ENCODE peak calls at places on chromosomes 12 and 14, in six cellular contexts. One of them, this sample, is unnamed. For H3K27me3, H3K36me3 and H3K79me2, the result is how much of the 10 kb centered on the place peaks cover.

GRCh38 chr14:63426838-63427237 is 108.1 kb upstream of the GPHB5 start:
- DNase-seq in K562: no peak
- DNase-seq in MM.1S: no peak
- DNase-seq in GM23248: no peak
- DNase-seq in neural progenitor cell: no peak
- DNase-seq in DND-41: no peak
- DNase-seq in this sample: no peak

GRCh38 chr14:21024668-21025373 is at the start of gene NDRG2:
- DNase-seq in K562: peak
- DNase-seq in MM.1S: peak
- DNase-seq in GM23248: peak
- DNase-seq in neural progenitor cell: peak
- DNase-seq in DND-41: peak
- DNase-seq in this sample: no peak

GRCh38 chr12:46373303-46374182 is 970 bp upstream of the SLC38A2 start:
- DNase-seq in K562: peak
- DNase-seq in MM.1S: peak
- DNase-seq in GM23248: peak
- DNase-seq in neural progenitor cell: peak
- DNase-seq in DND-41: peak
- DNase-seq in this sample: no peak

GRCh38 chr12:70828391-70828790 is 92.1 kb downstream of the PTPRR start:
- DNase-seq in K562: no peak
- DNase-seq in MM.1S: no peak
- DNase-seq in GM23248: peak
- DNase-seq in neural progenitor cell: no peak
- DNase-seq in DND-41: no peak
- DNase-seq in this sample: no peak

GRCh38 chr12:65147312-65147905 is 22.0 kb upstream of the LEMD3 start:
- DNase-seq in K562: no peak
- DNase-seq in MM.1S: no peak
- DNase-seq in GM23248: no peak
- DNase-seq in neural progenitor cell: no peak
- DNase-seq in DND-41: no peak
- DNase-seq in this sample: no peak

GRCh38 chr14:52033131-52033642 is 35.7 kb downstream of the NID2 start:
- DNase-seq in K562: no peak
- DNase-seq in MM.1S: no peak
- DNase-seq in GM23248: peak
- DNase-seq in neural progenitor cell: peak
- DNase-seq in DND-41: no peak
- DNase-seq in this sample: no peak

GRCh38 chr12:119989619-119990381 is 764 bp downstream of the BICDL1 start:
- DNase-seq in K562: peak
- DNase-seq in MM.1S: peak
- DNase-seq in GM23248: peak
- DNase-seq in neural progenitor cell: peak
- DNase-seq in DND-41: peak
- DNase-seq in this sample: peak

GRCh38 chr14:69324341-69324931 is 64.5 kb downstream of the GALNT16 start:
- DNase-seq in K562: no peak
- DNase-seq in MM.1S: no peak
- DNase-seq in GM23248: no peak
- DNase-seq in neural progenitor cell: no peak
- DNase-seq in DND-41: no peak
- DNase-seq in this sample: no peak

GRCh38 chr14:34062353-34062973 is 111.6 kb upstream of the EGLN3 start:
- DNase-seq in K562: no peak
- DNase-seq in MM.1S: no peak
- DNase-seq in GM23248: no peak
- DNase-seq in neural progenitor cell: no peak
- DNase-seq in DND-41: no peak
- DNase-seq in this sample: no peak

GRCh38 chr14:50025776-50026175 is 90.6 kb downstream of the VCPKMT start:
- DNase-seq in K562: no peak
- DNase-seq in MM.1S: no peak
- DNase-seq in GM23248: no peak
- DNase-seq in neural progenitor cell: no peak
- DNase-seq in DND-41: peak
- DNase-seq in this sample: no peak

GRCh38 chr12:25252946-25253345 is 2.2 kb upstream of the KRAS start:
- DNase-seq in K562: no peak
- DNase-seq in MM.1S: no peak
- DNase-seq in GM23248: no peak
- DNase-seq in neural progenitor cell: no peak
- DNase-seq in DND-41: no peak
- DNase-seq in this sample: peak

GRCh38 chr12:101485015-101485414 is 9.9 kb downstream of the SPIC start:
- DNase-seq in K562: no peak
- DNase-seq in MM.1S: no peak
- DNase-seq in GM23248: peak
- DNase-seq in neural progenitor cell: no peak
- DNase-seq in DND-41: no peak
- DNase-seq in this sample: no peak

GRCh38 chr14:84252706-84253105 is 1277.2 kb upstream of the FLRT2 start:
- DNase-seq in K562: no peak
- DNase-seq in MM.1S: no peak
- DNase-seq in GM23248: no peak
- DNase-seq in neural progenitor cell: no peak
- DNase-seq in DND-41: no peak
- DNase-seq in this sample: no peak

GRCh38 chr12:28110329-28110728 is 79.9 kb upstream of the CCDC91 start:
- DNase-seq in K562: no peak
- DNase-seq in MM.1S: no peak
- DNase-seq in GM23248: no peak
- DNase-seq in neural progenitor cell: peak
- DNase-seq in DND-41: no peak
- DNase-seq in this sample: no peak

GRCh38 chr14:77055981-77056380 is 27.5 kb upstream of the IRF2BPL start:
- DNase-seq in K562: no peak
- DNase-seq in MM.1S: no peak
- DNase-seq in GM23248: no peak
- DNase-seq in neural progenitor cell: no peak
- DNase-seq in DND-41: no peak
- DNase-seq in this sample: no peak

DNA sequence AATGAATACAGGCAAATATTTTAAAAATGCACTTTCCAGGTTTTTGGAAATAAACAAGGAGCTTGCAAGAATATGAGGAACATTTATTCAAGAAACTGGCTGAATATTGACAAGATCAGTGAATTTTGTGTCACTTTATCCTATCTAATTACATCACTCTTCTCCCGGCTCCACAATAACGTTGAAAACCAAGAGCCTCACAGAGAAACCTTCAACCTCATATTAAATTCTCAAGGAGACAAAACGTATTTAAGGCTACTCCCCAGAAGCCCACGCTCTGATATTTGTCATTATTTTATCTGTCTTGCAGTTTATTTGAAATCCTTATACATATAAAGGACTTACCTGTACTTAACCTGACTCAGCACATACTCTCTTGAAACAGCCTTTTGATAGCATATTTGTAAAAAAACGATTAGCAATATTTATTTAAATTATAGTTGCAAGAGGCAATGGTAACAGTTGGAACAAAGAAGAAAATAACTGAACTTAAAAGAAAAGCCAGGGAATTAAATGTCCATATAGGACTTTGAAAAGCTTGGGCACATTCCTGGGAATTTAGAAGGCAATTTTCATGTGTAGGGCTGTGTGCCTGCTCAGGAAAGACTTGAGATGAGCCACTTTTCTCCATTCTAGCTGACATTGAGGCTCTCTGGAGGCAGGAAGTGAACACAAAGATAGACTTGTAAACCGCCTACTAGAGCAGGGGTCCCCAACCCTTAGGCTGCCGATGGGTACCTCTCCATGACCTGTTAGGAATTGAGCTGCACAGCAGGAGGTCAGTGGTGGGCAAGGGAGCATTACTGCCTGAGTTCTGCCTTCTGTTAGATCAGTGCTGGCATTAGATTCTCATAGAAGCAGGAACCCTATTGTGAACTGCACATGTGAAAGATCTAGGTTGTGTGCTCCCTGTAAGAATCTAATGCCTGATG is 636.4 kb downstream of the SLC16A7 start:
- DNase-seq in K562: no peak
- DNase-seq in MM.1S: no peak
- DNase-seq in GM23248: no peak
- DNase-seq in neural progenitor cell: no peak
- DNase-seq in DND-41: no peak
- DNase-seq in this sample: no peak
- H3K27me3 ChIP-seq in K562: under half
- H3K27me3 ChIP-seq in MM.1S: under half
- H3K27me3 ChIP-seq in GM23248: under half
- H3K27me3 ChIP-seq in neural progenitor cell: under half
- H3K27me3 ChIP-seq in DND-41: under half
- H3K27me3 ChIP-seq in this sample: under half

DNA sequence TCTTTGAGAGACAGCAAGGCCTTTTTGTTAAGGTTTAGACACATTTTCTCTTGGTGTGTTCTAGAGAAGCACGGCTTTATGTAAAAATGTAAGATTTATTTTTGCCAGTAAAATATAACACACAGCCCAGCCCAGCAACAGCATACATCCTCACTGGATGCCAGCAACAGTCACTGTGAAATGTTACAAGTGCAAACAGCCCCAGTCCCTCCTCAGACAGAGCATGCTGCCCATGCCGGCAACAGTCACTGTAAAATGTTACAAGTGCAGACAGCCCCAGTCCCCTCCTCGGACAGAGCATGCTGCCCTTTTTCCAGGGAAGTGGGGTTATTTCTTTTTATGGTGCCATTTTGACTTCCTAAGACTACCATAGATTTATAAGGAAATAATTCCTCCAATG is 207.6 kb downstream of the CHST11 start:
- DNase-seq in K562: no peak
- DNase-seq in MM.1S: no peak
- DNase-seq in GM23248: no peak
- DNase-seq in neural progenitor cell: no peak
- DNase-seq in DND-41: no peak
- DNase-seq in this sample: no peak
- H3K36me3 ChIP-seq in K562: under half
- H3K36me3 ChIP-seq in MM.1S: under half
- H3K36me3 ChIP-seq in GM23248: under half
- H3K36me3 ChIP-seq in neural progenitor cell: under half
- H3K36me3 ChIP-seq in DND-41: half or more
- H3K36me3 ChIP-seq in this sample: under half

DNA sequence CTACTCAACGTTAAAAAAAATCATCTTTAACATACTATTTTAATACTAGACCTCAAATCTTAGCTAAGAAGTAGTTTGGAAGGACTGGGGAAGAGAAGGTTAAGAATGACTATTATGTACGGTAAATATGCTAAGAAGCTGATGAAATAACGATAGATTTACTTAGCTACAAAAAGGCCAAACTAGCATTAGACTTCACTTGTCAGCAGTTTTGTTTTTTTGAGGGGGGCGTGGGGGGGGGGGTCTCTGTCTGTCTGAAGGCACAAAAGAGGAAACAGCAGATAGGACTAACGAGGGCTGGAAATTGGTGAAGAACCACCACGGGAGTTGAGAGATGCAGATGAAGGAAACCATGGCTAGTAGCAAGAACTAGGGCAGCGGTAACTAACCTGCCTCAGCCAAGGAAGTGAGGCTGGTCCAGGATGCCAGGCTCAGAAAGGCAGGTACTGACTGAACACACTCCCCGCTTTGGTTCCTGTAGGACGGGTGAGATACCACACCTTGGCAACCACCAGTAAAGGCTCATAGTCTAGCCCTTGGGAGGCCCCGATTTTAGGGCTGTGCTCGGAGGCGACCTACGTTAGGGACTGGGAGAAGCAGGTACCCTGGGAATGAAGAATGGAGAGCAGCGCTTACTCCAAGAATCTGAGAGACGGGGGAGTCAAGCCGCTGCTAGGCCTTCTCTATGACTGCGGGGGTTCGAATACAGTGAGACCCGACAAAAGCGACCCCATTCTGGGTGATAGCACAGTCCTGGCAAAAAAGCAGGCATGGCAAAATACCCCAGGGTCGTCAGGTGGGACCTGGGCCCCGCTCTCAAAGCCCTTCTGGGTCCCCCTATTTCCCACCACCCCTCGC is 675 bp downstream of the NEDD8 start:
- DNase-seq in K562: peak
- DNase-seq in MM.1S: no peak
- DNase-seq in GM23248: peak
- DNase-seq in neural progenitor cell: no peak
- DNase-seq in DND-41: no peak
- DNase-seq in this sample: peak
- H3K79me2 ChIP-seq in K562: under half
- H3K79me2 ChIP-seq in MM.1S: under half
- H3K79me2 ChIP-seq in GM23248: half or more
- H3K79me2 ChIP-seq in neural progenitor cell: half or more
- H3K79me2 ChIP-seq in DND-41: half or more
- H3K79me2 ChIP-seq in this sample: half or more

GRCh38 chr12:123860369-123860768 is 98.3 kb downstream of the DNAH10 start:
- DNase-seq in K562: no peak
- DNase-seq in MM.1S: no peak
- DNase-seq in GM23248: no peak
- DNase-seq in neural progenitor cell: no peak
- DNase-seq in DND-41: no peak
- DNase-seq in this sample: no peak
- H3K27me3 ChIP-seq in K562: under half
- H3K27me3 ChIP-seq in MM.1S: under half
- H3K27me3 ChIP-seq in GM23248: under half
- H3K27me3 ChIP-seq in neural progenitor cell: under half
- H3K27me3 ChIP-seq in DND-41: under half
- H3K27me3 ChIP-seq in this sample: under half

GRCh38 chr12:93427779-93428564 is 13.8 kb downstream of the UBE2N start:
- DNase-seq in K562: no peak
- DNase-seq in MM.1S: no peak
- DNase-seq in GM23248: peak
- DNase-seq in neural progenitor cell: no peak
- DNase-seq in DND-41: no peak
- DNase-seq in this sample: no peak
- H3K36me3 ChIP-seq in K562: under half
- H3K36me3 ChIP-seq in MM.1S: under half
- H3K36me3 ChIP-seq in GM23248: under half
- H3K36me3 ChIP-seq in neural progenitor cell: under half
- H3K36me3 ChIP-seq in DND-41: under half
- H3K36me3 ChIP-seq in this sample: under half

GRCh38 chr14:30558675-30559555 is at the start of gene G2E3:
- DNase-seq in K562: peak
- DNase-seq in MM.1S: peak
- DNase-seq in GM23248: peak
- DNase-seq in neural progenitor cell: peak
- DNase-seq in DND-41: peak
- DNase-seq in this sample: peak

GRCh38 chr14:30558362-30558674 is 640 bp upstream of the G2E3 start:
- DNase-seq in K562: no peak
- DNase-seq in MM.1S: no peak
- DNase-seq in GM23248: no peak
- DNase-seq in neural progenitor cell: no peak
- DNase-seq in DND-41: no peak
- DNase-seq in this sample: no peak

GRCh38 chr14:30564235-30564867 is 5.4 kb downstream of the G2E3 start:
- DNase-seq in K562: no peak
- DNase-seq in MM.1S: no peak
- DNase-seq in GM23248: no peak
- DNase-seq in neural progenitor cell: no peak
- DNase-seq in DND-41: no peak
- DNase-seq in this sample: no peak

GRCh38 chr14:30560581-30560980 is 1.6 kb downstream of the G2E3 start:
- DNase-seq in K562: no peak
- DNase-seq in MM.1S: no peak
- DNase-seq in GM23248: no peak
- DNase-seq in neural progenitor cell: no peak
- DNase-seq in DND-41: no peak
- DNase-seq in this sample: no peak

GRCh38 chr14:30559638-30560071 is 697 bp downstream of the G2E3 start:
- DNase-seq in K562: no peak
- DNase-seq in MM.1S: peak
- DNase-seq in GM23248: peak
- DNase-seq in neural progenitor cell: peak
- DNase-seq in DND-41: peak
- DNase-seq in this sample: peak
- H3K79me2 ChIP-seq in K562: half or more
- H3K79me2 ChIP-seq in MM.1S: half or more
- H3K79me2 ChIP-seq in GM23248: half or more
- H3K79me2 ChIP-seq in neural progenitor cell: half or more
- H3K79me2 ChIP-seq in DND-41: half or more
- H3K79me2 ChIP-seq in this sample: half or more